ENCODE peak calls at places on chromosomes 6 and 20, in four cellular contexts. L is progenitor cell of endocrine pancreas, D is endothelial cell, M is SK-MEL-5. H is an unnamed sample.

GRCh38 chr20:21465799-21466198 is 48.1 kb downstream of the NKX2-2 start:
- DNase-seq in L (no peak), D (no peak), M (no peak), H (no peak)

GRCh38 chr6:137688230-137688971 is 178.7 kb upstream of the TNFAIP3 start:
- DNase-seq in L (no peak), D (no peak), M (no peak), H (no peak)

GRCh38 chr6:32969685-32970412 is 1.5 kb downstream of the BRD2 start:
- DNase-seq in L (peak; percentile 68), D (peak; percentile 75), M (peak; percentile 96), H (peak; percentile 44)

GRCh38 chr20:19991826-19992225 is 25.3 kb upstream of the NAA20 start:
- DNase-seq in L (no peak), D (no peak), M (no peak), H (no peak)

GRCh38 chr20:12358006-12358654 is 440.4 kb downstream of the BTBD3 start:
- DNase-seq in L (no peak), D (no peak), M (peak; percentile 77), H (peak; percentile 3)

GRCh38 chr20:41616228-41616627 is 1.9 kb downstream of the CHD6 start:
- DNase-seq in L (no peak), D (no peak), M (no peak), H (no peak)

GRCh38 chr6:20705741-20706140 is 171.5 kb downstream of the CDKAL1 start:
- DNase-seq in L (no peak), D (no peak), M (no peak), H (no peak)

GRCh38 chr20:46355778-46356177 is 47.5 kb upstream of the CDH22 start:
- DNase-seq in L (no peak), D (no peak), M (no peak), H (no peak)

GRCh38 chr6:42232035-42232434 is 14.4 kb upstream of the MRPS10 start:
- DNase-seq in L (no peak), D (no peak), M (no peak), H (no peak)

GRCh38 chr20:44646641-44647274 is 4.7 kb downstream of the ADA start:
- DNase-seq in L (no peak), D (no peak), M (no peak), H (no peak)

GRCh38 chr6:153207041-153207440 is 76.0 kb upstream of the RGS17 start:
- DNase-seq in L (no peak), D (no peak), M (no peak), H (no peak)

GRCh38 chr6:4610256-4610655 is 165.9 kb upstream of the CDYL start:
- DNase-seq in L (no peak), D (no peak), M (peak; percentile 97), H (no peak)

GRCh38 chr20:17560344-17561074 is 9.4 kb upstream of the DSTN start:
- DNase-seq in L (no peak), D (no peak), M (no peak), H (no peak)

GRCh38 chr6:32666420-32667300 is at the start of gene HLA-DQB1:
- DNase-seq in L (peak; percentile 11), D (peak; percentile 22), M (peak; percentile 80), H (no peak)

GRCh38 chr6:55866110-55866509 is 9.3 kb downstream of the BMP5 start:
- DNase-seq in L (no peak), D (no peak), M (no peak), H (no peak)

GRCh38 chr6:14200047-14200446 is 82.5 kb downstream of the CD83 start:
- DNase-seq in L (no peak), D (no peak), M (no peak), H (no peak)

GRCh38 chr6:84763397-84764331 is 734 bp downstream of the TBX18 start:
- DNase-seq in L (no peak), D (peak; percentile 57), M (peak; percentile 76), H (no peak)

GRCh38 chr6:168851460-168852103 is 402.1 kb downstream of the THBS2 start:
- DNase-seq in L (no peak), D (no peak), M (no peak), H (no peak)

GRCh38 chr6:138036111-138036510 is 71.1 kb downstream of the PERP start:
- DNase-seq in L (no peak), D (no peak), M (no peak), H (no peak)

GRCh38 chr6:20483902-20484497 is 50.3 kb upstream of the CDKAL1 start:
- DNase-seq in L (no peak), D (no peak), M (no peak), H (no peak)

GRCh38 chr6:132961122-132961521 is 146.8 kb downstream of the RPS12 start:
- DNase-seq in L (no peak), D (no peak), M (no peak), H (no peak)

GRCh38 chr6:118542184-118542952 is 5.7 kb upstream of the PLN start:
- DNase-seq in L (no peak), D (no peak), M (no peak), H (no peak)

GRCh38 chr20:48669946-48670630 is 157.7 kb downstream of the PREX1 start:
- DNase-seq in L (no peak), D (no peak), M (no peak), H (no peak)

GRCh38 chr20:63567382-63568169 is 6.5 kb downstream of the HELZ2 start:
- DNase-seq in L (no peak), D (no peak), M (no peak), H (no peak)

GRCh38 chr20:6008254-6008653 is 45.6 kb downstream of the LRRN4 start:
- DNase-seq in L (no peak), D (no peak), M (peak; percentile 74), H (no peak)

GRCh38 chr20:48760403-48760889 is 67.4 kb downstream of the PREX1 start:
- DNase-seq in L (no peak), D (no peak), M (no peak), H (no peak)

GRCh38 chr6:116500969-116501433 is 10.4 kb upstream of the CALHM5 start:
- DNase-seq in L (no peak), D (no peak), M (no peak), H (no peak)

GRCh38 chr20:2822073-2822472 is 5.9 kb downstream of the TMEM239 start:
- DNase-seq in L (no peak), D (no peak), M (no peak), H (no peak)